ENCODE peak calls at places on chromosome 22, in four cellular contexts. D is right lobe of liver; Z is T47D; G is stimulated activated CD4-positive, alpha-beta T cell treated with anti-CD3 and anti-CD28 coated beads, Interleukin-1b, Interleukin-23, amount 100 ng/mL, for 24 hours. W is an unnamed sample.
A peak's percentile ranks its signal among the peaks of the same experiment; 100 is the strongest.

GRCh38 chr22:35138521-35138920 is 72.6 kb downstream of the ISX start:
- DNase-seq in G (no peak), Z (no peak), D (no peak), W (no peak)

GRCh38 chr22:37431366-37431765 is 4.1 kb upstream of the ELFN2 start:
- DNase-seq in G (no peak), D (no peak), Z (no peak), W (no peak)

GRCh38 chr22:42990131-42990838 is 24.7 kb downstream of the PACSIN2 start:
- DNase-seq in Z (peak; percentile 69), D (no peak), G (no peak), W (no peak)

GRCh38 chr22:19203839-19204238 is 25.3 kb upstream of the SLC25A1 start:
- DNase-seq in Z (no peak), G (no peak), D (no peak), W (no peak)

GRCh38 chr22:17205432-17205831 is 13.8 kb downstream of the ADA2 start:
- DNase-seq in G (no peak), D (no peak), Z (peak; percentile 31), W (no peak)

GRCh38 chr22:26570126-26570525 is 19.8 kb downstream of the TPST2 start:
- DNase-seq in Z (no peak), D (no peak), G (no peak), W (no peak)

GRCh38 chr22:40323681-40324083 is 22.6 kb upstream of the ADSL start:
- DNase-seq in Z (no peak), D (no peak), G (no peak), W (no peak)

GRCh38 chr22:45197606-45198462 is 34.1 kb downstream of the NUP50 start:
- DNase-seq in Z (peak; percentile 81), D (no peak), G (no peak), W (peak; percentile 37)

GRCh38 chr22:47045691-47046410 is 283.4 kb downstream of the TBC1D22A start:
- DNase-seq in G (no peak), Z (no peak), D (peak; percentile 14), W (peak; percentile 20)

GRCh38 chr22:21866821-21867527 is 471 bp downstream of the MAPK1 start:
- DNase-seq in Z (peak; percentile 12), G (no peak), D (peak; percentile 40), W (peak; percentile 54)

GRCh38 chr22:28560005-28560742 is 119.5 kb downstream of the TTC28 start:
- DNase-seq in D (no peak), G (no peak), Z (no peak), W (no peak)

GRCh38 chr22:37353839-37354238 is 71.5 kb downstream of the CYTH4 start:
- DNase-seq in Z (no peak), G (no peak), D (no peak), W (no peak)

GRCh38 chr22:34297536-34298120 is 377.4 kb upstream of the LARGE1 start:
- DNase-seq in Z (no peak), D (no peak), G (no peak), W (no peak)

GRCh38 chr22:30222321-30222720 is 24.2 kb downstream of the LIF start:
- DNase-seq in G (no peak), D (no peak), Z (no peak), W (no peak)

GRCh38 chr22:45602004-45602733 is 69.5 kb upstream of the ATXN10 start:
- DNase-seq in D (no peak), Z (no peak), G (no peak), W (peak; percentile 22)

GRCh38 chr22:39309881-39310714 is 9.3 kb downstream of the RPL3 start:
- DNase-seq in G (no peak), Z (no peak), D (no peak), W (no peak)

GRCh38 chr22:19143967-19144400 is 467 bp downstream of the ESS2 start:
- DNase-seq in D (no peak), Z (no peak), G (no peak), W (no peak)

W was measured in lower lobe of right lung.